ENCODE peak calls at places on chromosomes 1 and 21, in six cellular contexts. One of them, this sample, is unnamed.

GRCh38 chr1:170692866-170693575 is 29.1 kb downstream of the PRRX1 start:
- DNase-seq in H1: no peak
- DNase-seq in mesenchymal stem cell: peak; percentile 45
- DNase-seq in neuronal stem cell: no peak
- DNase-seq in mesendoderm: no peak
- DNase-seq in H9: no peak
- DNase-seq in this sample: peak; percentile 91

GRCh38 chr1:161071886-161072371 is 2.2 kb upstream of the ARHGAP30 start:
- DNase-seq in mesenchymal stem cell: peak; percentile 49
- DNase-seq in mesendoderm: peak; percentile 81
- DNase-seq in H9: peak; percentile 77
- DNase-seq in H1: peak; percentile 33
- DNase-seq in neuronal stem cell: no peak
- DNase-seq in this sample: no peak

GRCh38 chr1:116325922-116326321 is 47.1 kb upstream of the ATP1A1 start:
- DNase-seq in neuronal stem cell: no peak
- DNase-seq in H9: no peak
- DNase-seq in mesendoderm: peak; percentile 37
- DNase-seq in H1: no peak
- DNase-seq in mesenchymal stem cell: no peak
- DNase-seq in this sample: no peak

GRCh38 chr21:17416139-17416538 is 96.7 kb upstream of the CXADR start:
- DNase-seq in neuronal stem cell: no peak
- DNase-seq in H9: no peak
- DNase-seq in mesenchymal stem cell: no peak
- DNase-seq in mesendoderm: no peak
- DNase-seq in H1: no peak
- DNase-seq in this sample: peak; percentile 84

GRCh38 chr1:68421350-68421749 is 28.4 kb downstream of the RPE65 start:
- DNase-seq in neuronal stem cell: no peak
- DNase-seq in mesendoderm: no peak
- DNase-seq in mesenchymal stem cell: no peak
- DNase-seq in H1: no peak
- DNase-seq in H9: no peak
- DNase-seq in this sample: no peak

GRCh38 chr1:2208309-2209239 is 14.0 kb upstream of the FAAP20 start:
- DNase-seq in neuronal stem cell: no peak
- DNase-seq in H1: no peak
- DNase-seq in mesenchymal stem cell: peak; percentile 48
- DNase-seq in mesendoderm: no peak
- DNase-seq in H9: no peak
- DNase-seq in this sample: peak; percentile 88

GRCh38 chr21:41245509-41246135 is 71.0 kb upstream of the FAM3B start:
- DNase-seq in mesendoderm: no peak
- DNase-seq in H9: no peak
- DNase-seq in H1: no peak
- DNase-seq in mesenchymal stem cell: no peak
- DNase-seq in neuronal stem cell: no peak
- DNase-seq in this sample: no peak

GRCh38 chr21:43879348-43880110 is 14.5 kb downstream of the AGPAT3 start:
- DNase-seq in H1: no peak
- DNase-seq in mesenchymal stem cell: no peak
- DNase-seq in neuronal stem cell: no peak
- DNase-seq in mesendoderm: no peak
- DNase-seq in H9: no peak
- DNase-seq in this sample: no peak

GRCh38 chr1:7648761-7649384 is 122.2 kb upstream of the VAMP3 start:
- DNase-seq in mesenchymal stem cell: no peak
- DNase-seq in H9: no peak
- DNase-seq in neuronal stem cell: no peak
- DNase-seq in H1: no peak
- DNase-seq in mesendoderm: no peak
- DNase-seq in this sample: peak; percentile 23

GRCh38 chr1:95057361-95057760 is 15.4 kb downstream of the ALG14 start:
- DNase-seq in mesendoderm: no peak
- DNase-seq in H1: no peak
- DNase-seq in neuronal stem cell: no peak
- DNase-seq in mesenchymal stem cell: no peak
- DNase-seq in H9: no peak
- DNase-seq in this sample: no peak

GRCh38 chr1:222387020-222387816 is 160.7 kb downstream of the HHIPL2 start:
- DNase-seq in mesendoderm: peak; percentile 81
- DNase-seq in neuronal stem cell: peak; percentile 14
- DNase-seq in H1: no peak
- DNase-seq in H9: peak; percentile 74
- DNase-seq in mesenchymal stem cell: no peak
- DNase-seq in this sample: no peak

GRCh38 chr1:167821356-167821685 is 92.6 kb downstream of the ADCY10 start:
- DNase-seq in mesenchymal stem cell: no peak
- DNase-seq in H1: no peak
- DNase-seq in mesendoderm: peak; percentile 55
- DNase-seq in neuronal stem cell: no peak
- DNase-seq in H9: no peak
- DNase-seq in this sample: no peak

GRCh38 chr21:37367301-37367757 is 756 bp downstream of the DYRK1A start:
- DNase-seq in neuronal stem cell: no peak
- DNase-seq in mesenchymal stem cell: no peak
- DNase-seq in H9: no peak
- DNase-seq in mesendoderm: no peak
- DNase-seq in H1: no peak
- DNase-seq in this sample: no peak

GRCh38 chr1:232571523-232571922 is 58.4 kb downstream of the SIPA1L2 start:
- DNase-seq in neuronal stem cell: no peak
- DNase-seq in H1: no peak
- DNase-seq in mesenchymal stem cell: peak; percentile 43
- DNase-seq in mesendoderm: peak; percentile 63
- DNase-seq in H9: no peak
- DNase-seq in this sample: peak; percentile 35

GRCh38 chr1:2311184-2312032 is 79.9 kb downstream of the MORN1 start:
- DNase-seq in mesenchymal stem cell: peak; percentile 78
- DNase-seq in neuronal stem cell: no peak
- DNase-seq in mesendoderm: peak; percentile 88
- DNase-seq in H9: peak; percentile 88
- DNase-seq in H1: peak; percentile 49
- DNase-seq in this sample: peak; percentile 58

GRCh38 chr1:67159233-67159632 is 7.0 kb upstream of the IL23R start:
- DNase-seq in neuronal stem cell: no peak
- DNase-seq in H9: no peak
- DNase-seq in mesenchymal stem cell: no peak
- DNase-seq in H1: no peak
- DNase-seq in mesendoderm: peak; percentile 15
- DNase-seq in this sample: no peak

GRCh38 chr1:244397086-244397485 is 54.6 kb downstream of the ADSS2 start:
- DNase-seq in mesendoderm: no peak
- DNase-seq in mesenchymal stem cell: no peak
- DNase-seq in neuronal stem cell: no peak
- DNase-seq in H1: no peak
- DNase-seq in H9: no peak
- DNase-seq in this sample: no peak
- H2BK15ac ChIP-seq in mesendoderm: no peak overlapping the region
- H2BK15ac ChIP-seq in mesenchymal stem cell: no peak overlapping the region
- H2BK15ac ChIP-seq in neuronal stem cell: no peak overlapping the region
- H2BK15ac ChIP-seq in H1: no peak overlapping the region
- H2BK15ac ChIP-seq in H9: no peak overlapping the region
- H2BK15ac ChIP-seq in this sample: no peak overlapping the region

GRCh38 chr1:44630116-44630515 is 44.2 kb downstream of the TMEM53 start:
- DNase-seq in mesenchymal stem cell: peak; percentile 46
- DNase-seq in H1: no peak
- DNase-seq in H9: no peak
- DNase-seq in mesendoderm: no peak
- DNase-seq in neuronal stem cell: no peak
- DNase-seq in this sample: peak; percentile 82
- H2BK15ac ChIP-seq in mesenchymal stem cell: no peak overlapping the region
- H2BK15ac ChIP-seq in H1: no peak overlapping the region
- H2BK15ac ChIP-seq in H9: no peak overlapping the region
- H2BK15ac ChIP-seq in mesendoderm: no peak overlapping the region
- H2BK15ac ChIP-seq in neuronal stem cell: no peak overlapping the region
- H2BK15ac ChIP-seq in this sample: peak overlapping the region; percentile 91

GRCh38 chr1:14745815-14746214 is 147.3 kb downstream of the KAZN start:
- DNase-seq in mesenchymal stem cell: no peak
- DNase-seq in neuronal stem cell: no peak
- DNase-seq in H9: no peak
- DNase-seq in H1: no peak
- DNase-seq in mesendoderm: no peak
- DNase-seq in this sample: no peak
- H2BK15ac ChIP-seq in mesenchymal stem cell: no peak overlapping the region
- H2BK15ac ChIP-seq in neuronal stem cell: no peak overlapping the region
- H2BK15ac ChIP-seq in H9: no peak overlapping the region
- H2BK15ac ChIP-seq in H1: no peak overlapping the region
- H2BK15ac ChIP-seq in mesendoderm: no peak overlapping the region
- H2BK15ac ChIP-seq in this sample: peak overlapping the region; percentile 71

GRCh38 chr1:191851799-191852595 is 306.3 kb upstream of the RGS18 start:
- DNase-seq in mesenchymal stem cell: no peak
- DNase-seq in H1: no peak
- DNase-seq in H9: no peak
- DNase-seq in mesendoderm: no peak
- DNase-seq in neuronal stem cell: no peak
- DNase-seq in this sample: peak; percentile 78

GRCh38 chr1:191852907-191853306 is 305.4 kb upstream of the RGS18 start:
- DNase-seq in mesendoderm: no peak
- DNase-seq in mesenchymal stem cell: no peak
- DNase-seq in H9: no peak
- DNase-seq in neuronal stem cell: no peak
- DNase-seq in H1: no peak
- DNase-seq in this sample: no peak

DNA sequence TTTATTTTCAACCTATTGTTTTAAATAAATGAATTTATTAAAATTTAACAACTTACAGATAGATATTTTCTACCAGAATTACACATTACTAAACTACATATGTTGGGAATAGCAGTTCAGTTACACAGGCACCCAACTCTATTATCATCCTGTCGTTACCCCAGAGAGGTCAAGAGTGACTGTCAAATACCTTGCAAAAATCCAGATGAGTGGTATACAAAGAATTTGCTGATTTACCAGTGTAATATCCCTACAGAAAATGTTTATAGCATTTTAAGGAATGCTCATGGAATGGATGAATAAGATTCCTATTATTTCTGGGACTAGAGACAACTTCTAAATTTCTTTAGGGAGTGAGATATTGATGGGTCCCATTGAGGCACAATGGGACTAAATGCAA is 300.7 kb upstream of the RGS18 start:
- DNase-seq in mesenchymal stem cell: no peak
- DNase-seq in mesendoderm: no peak
- DNase-seq in H1: no peak
- DNase-seq in H9: no peak
- DNase-seq in neuronal stem cell: no peak
- DNase-seq in this sample: peak; percentile 42
- H2BK15ac ChIP-seq in mesenchymal stem cell: no peak overlapping the region
- H2BK15ac ChIP-seq in mesendoderm: no peak overlapping the region
- H2BK15ac ChIP-seq in H1: no peak overlapping the region
- H2BK15ac ChIP-seq in H9: no peak overlapping the region
- H2BK15ac ChIP-seq in neuronal stem cell: no peak overlapping the region
- H2BK15ac ChIP-seq in this sample: no peak overlapping the region

DNA sequence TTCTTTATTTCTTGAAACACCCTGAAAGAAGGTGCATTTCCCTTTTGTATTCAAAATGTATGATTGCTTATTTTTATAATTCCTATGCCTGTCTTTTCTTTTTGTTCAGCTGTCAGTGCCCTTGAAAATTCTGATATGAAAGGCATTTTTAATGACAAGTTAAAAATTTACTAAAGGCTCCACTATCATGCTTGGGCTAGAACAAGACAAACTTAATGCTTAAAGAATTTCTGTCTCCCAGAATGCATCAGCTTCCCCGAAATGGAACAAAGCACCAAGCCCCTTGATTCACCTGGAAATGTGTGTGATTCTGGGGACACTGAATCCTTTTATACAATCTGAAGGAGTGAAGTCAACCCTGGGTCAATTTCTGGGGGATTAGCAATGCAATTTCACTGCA is 457.5 kb downstream of the LMO4 start:
- DNase-seq in mesenchymal stem cell: no peak
- DNase-seq in H1: no peak
- DNase-seq in neuronal stem cell: no peak
- DNase-seq in H9: no peak
- DNase-seq in mesendoderm: no peak
- DNase-seq in this sample: no peak
- H2BK15ac ChIP-seq in mesenchymal stem cell: no peak overlapping the region
- H2BK15ac ChIP-seq in H1: no peak overlapping the region
- H2BK15ac ChIP-seq in neuronal stem cell: no peak overlapping the region
- H2BK15ac ChIP-seq in H9: no peak overlapping the region
- H2BK15ac ChIP-seq in mesendoderm: no peak overlapping the region
- H2BK15ac ChIP-seq in this sample: no peak overlapping the region

GRCh38 chr1:181202986-181203555 is 114.6 kb downstream of the IER5 start:
- DNase-seq in H9: no peak
- DNase-seq in mesendoderm: no peak
- DNase-seq in H1: no peak
- DNase-seq in mesenchymal stem cell: no peak
- DNase-seq in neuronal stem cell: no peak
- DNase-seq in this sample: no peak
- H2BK15ac ChIP-seq in H9: no peak overlapping the region
- H2BK15ac ChIP-seq in mesendoderm: no peak overlapping the region
- H2BK15ac ChIP-seq in H1: no peak overlapping the region
- H2BK15ac ChIP-seq in mesenchymal stem cell: no peak overlapping the region
- H2BK15ac ChIP-seq in neuronal stem cell: no peak overlapping the region
- H2BK15ac ChIP-seq in this sample: no peak overlapping the region

GRCh38 chr1:119452085-119452484 is 37.1 kb downstream of the HSD3B2 start:
- DNase-seq in H1: no peak
- DNase-seq in mesendoderm: no peak
- DNase-seq in neuronal stem cell: no peak
- DNase-seq in mesenchymal stem cell: no peak
- DNase-seq in H9: no peak
- DNase-seq in this sample: no peak
- H2BK15ac ChIP-seq in H1: no peak overlapping the region
- H2BK15ac ChIP-seq in mesendoderm: no peak overlapping the region
- H2BK15ac ChIP-seq in neuronal stem cell: no peak overlapping the region
- H2BK15ac ChIP-seq in mesenchymal stem cell: no peak overlapping the region
- H2BK15ac ChIP-seq in H9: no peak overlapping the region
- H2BK15ac ChIP-seq in this sample: no peak overlapping the region